ENCODE peak calls at places on chromosomes 6 and 20, in four cellular contexts. One of them, this sample, is unnamed.

GRCh38 chr6:121443953-121444590 is 8.6 kb downstream of the GJA1 start:
- DNase-seq in endodermal cell: no peak
- DNase-seq in GM10248: no peak
- DNase-seq in M059J: peak; percentile 34
- DNase-seq in this sample: no peak

GRCh38 chr20:59588236-59588855 is 16.0 kb upstream of the PHACTR3 start:
- DNase-seq in endodermal cell: no peak
- DNase-seq in GM10248: no peak
- DNase-seq in M059J: no peak
- DNase-seq in this sample: no peak

GRCh38 chr6:169075211-169075621 is 178.4 kb downstream of the THBS2 start:
- DNase-seq in endodermal cell: no peak
- DNase-seq in GM10248: no peak
- DNase-seq in M059J: no peak
- DNase-seq in this sample: no peak

GRCh38 chr6:105868823-105869460 is 217.2 kb upstream of the PRDM1 start:
- DNase-seq in endodermal cell: no peak
- DNase-seq in GM10248: no peak
- DNase-seq in M059J: peak; percentile 15
- DNase-seq in this sample: no peak

GRCh38 chr6:89826029-89826528 is 3.6 kb upstream of the CASP8AP2 start:
- DNase-seq in endodermal cell: no peak
- DNase-seq in GM10248: no peak
- DNase-seq in M059J: peak; percentile 45
- DNase-seq in this sample: peak; percentile 29

GRCh38 chr6:126067080-126067479 is 80.7 kb downstream of the TRMT11 start:
- DNase-seq in endodermal cell: no peak
- DNase-seq in GM10248: no peak
- DNase-seq in M059J: no peak
- DNase-seq in this sample: no peak

GRCh38 chr6:16503919-16504554 is 257.2 kb downstream of the ATXN1 start:
- DNase-seq in endodermal cell: no peak
- DNase-seq in GM10248: no peak
- DNase-seq in M059J: peak; percentile 11
- DNase-seq in this sample: no peak

GRCh38 chr20:61588356-61589054 is 336.4 kb downstream of the CDH4 start:
- DNase-seq in endodermal cell: no peak
- DNase-seq in GM10248: no peak
- DNase-seq in M059J: peak; percentile 69
- DNase-seq in this sample: peak; percentile 21

GRCh38 chr6:12548526-12548925 is 168.0 kb upstream of the PHACTR1 start:
- DNase-seq in endodermal cell: no peak
- DNase-seq in GM10248: no peak
- DNase-seq in M059J: peak; percentile 90
- DNase-seq in this sample: no peak

GRCh38 chr6:89145461-89145961 is 344 bp upstream of the PM20D2 start:
- DNase-seq in endodermal cell: no peak
- DNase-seq in GM10248: peak; percentile 75
- DNase-seq in M059J: peak; percentile 50
- DNase-seq in this sample: no peak